ENCODE peak calls at places on chromosomes 12 and 14, in five cellular contexts. U is GM12891; C is gastrocnemius medialis; R is mesenteric fat pad; Y is activated CD8-positive, alpha-beta memory T cell treated with anti-CD3 and anti-CD28 coated beads, Interleukin-2, amount 10 ng/mL, durations not matched to agents 7 days and 5 days. T is an unnamed sample.

GRCh38 chr12:2836004-2836403 is 1.2 kb upstream of the NRIP2 start:
- DNase-seq in U (no peak), C (no peak), R (no peak), Y (no peak), T (no peak)

GRCh38 chr12:75994069-75994740 is 37.4 kb downstream of the PHLDA1 start:
- DNase-seq in U (no peak), C (no peak), R (no peak), Y (peak; percentile 53), T (no peak)

GRCh38 chr14:99080306-99080705 is 191.7 kb downstream of the BCL11B start:
- DNase-seq in U (no peak), C (no peak), R (peak; percentile 55), Y (no peak), T (no peak)

GRCh38 chr12:1351926-1352325 is 242.5 kb downstream of the FBXL14 start:
- DNase-seq in U (no peak), C (no peak), R (no peak), Y (no peak), T (no peak)

GRCh38 chr12:30719060-30719459 is 23.4 kb upstream of the IPO8 start:
- DNase-seq in U (no peak), C (no peak), R (no peak), Y (no peak), T (no peak)

GRCh38 chr12:119229837-119230236 is 51.1 kb downstream of the HSPB8 start:
- DNase-seq in U (no peak), C (peak; percentile 58), R (no peak), Y (no peak), T (no peak)

GRCh38 chr12:88417531-88417930 is 162.7 kb downstream of the KITLG start:
- DNase-seq in U (no peak), C (no peak), R (no peak), Y (no peak), T (no peak)

GRCh38 chr14:24062216-24062980 is 9.0 kb upstream of the CPNE6 start:
- DNase-seq in U (no peak), C (no peak), R (no peak), Y (no peak), T (peak; percentile 82)

T was measured in posterior vena cava.